ENCODE peak calls at places on chromosomes 6 and 20, in five cellular contexts. D, J, S, U and A are unnamed samples.

GRCh38 chr6:131164506-131164905 is 29.2 kb downstream of the AKAP7 start:
- DNase-seq in D (peak; percentile 4), J (no peak), S (no peak), U (no peak), A (no peak)

GRCh38 chr6:2854394-2854982 is 12.8 kb upstream of the SERPINB1 start:
- DNase-seq in D (no peak), J (no peak), S (no peak), U (no peak), A (no peak)

GRCh38 chr20:57053067-57053466 is 213.4 kb downstream of the BMP7 start:
- DNase-seq in D (no peak), J (no peak), S (no peak), U (no peak), A (peak; percentile 15)

GRCh38 chr20:16302818-16303217 is 270.4 kb downstream of the KIF16B start:
- DNase-seq in D (no peak), J (no peak), S (no peak), U (no peak), A (no peak)

GRCh38 chr6:84033523-84034451 is at the start of gene MRAP2:
- DNase-seq in D (peak; percentile 32), J (peak; percentile 88), S (no peak), U (peak; percentile 52), A (peak; percentile 76)

GRCh38 chr20:8424010-8424409 is 291.9 kb downstream of the PLCB1 start:
- DNase-seq in D (no peak), J (no peak), S (no peak), U (no peak), A (no peak)

GRCh38 chr6:55088896-55089295 is 85.4 kb upstream of the HCRTR2 start:
- DNase-seq in D (no peak), J (no peak), S (no peak), U (no peak), A (no peak)

GRCh38 chr20:62370115-62370806 is 3.1 kb upstream of the LAMA5 start:
- DNase-seq in D (peak; percentile 66), J (peak; percentile 58), S (no peak), U (no peak), A (no peak)

GRCh38 chr20:24700166-24700860 is 230.9 kb downstream of the SYNDIG1 start:
- DNase-seq in D (no peak), J (no peak), S (no peak), U (no peak), A (peak; percentile 29)

GRCh38 chr6:148874698-148875293 is 128.0 kb downstream of the UST start:
- DNase-seq in D (peak; percentile 82), J (no peak), S (no peak), U (no peak), A (no peak)

DNA sequence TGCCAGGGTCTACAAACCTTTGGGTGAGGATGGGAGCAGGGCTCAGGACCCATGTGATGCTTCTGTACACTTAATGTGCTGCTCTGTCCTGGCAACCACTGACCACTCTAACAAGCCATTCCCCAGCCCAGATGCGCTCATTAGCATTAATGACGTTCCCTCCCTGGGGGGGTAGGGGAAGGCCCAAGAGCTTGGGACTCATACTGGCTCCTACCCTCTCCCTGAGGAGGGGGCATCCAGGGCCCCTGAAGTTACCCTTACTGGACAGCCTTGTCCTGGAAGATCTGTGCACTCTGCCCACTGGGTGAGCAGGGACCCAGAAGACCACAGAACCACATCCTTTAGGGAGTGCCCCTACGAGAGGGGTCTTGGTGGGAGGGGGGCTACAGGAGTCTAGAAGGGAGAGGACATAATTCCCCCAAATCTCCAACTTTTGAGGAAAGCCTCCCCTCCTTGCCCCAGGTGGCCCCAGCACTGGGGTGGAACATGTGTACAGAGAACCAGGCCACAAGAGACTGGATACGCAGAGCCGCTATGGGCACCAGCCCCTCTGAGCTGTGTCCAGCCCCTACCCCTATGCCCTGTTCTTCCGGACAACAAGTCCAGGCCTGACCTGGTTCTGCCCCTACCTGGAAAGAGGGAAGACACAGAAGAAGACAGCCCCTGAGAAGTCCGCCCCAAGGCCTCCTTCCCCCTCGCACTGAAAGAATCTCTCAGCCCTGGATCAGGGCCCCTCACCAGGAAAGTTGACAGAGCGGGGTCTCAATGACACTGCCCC is 1.4 kb downstream of the TEAD3 start:
- DNase-seq in D (no peak), J (no peak), S (no peak), U (no peak), A (no peak)
- H3K4me1 ChIP-seq in D (peaks cover 48% of the 10 kb centered on the region), J (peaks cover 60% of the 10 kb centered on the region), S (peaks cover 38% of the 10 kb centered on the region), U (peaks cover 40% of the 10 kb centered on the region), A (peaks cover 50% of the 10 kb centered on the region)

GRCh38 chr6:147341486-147341885 is 137.3 kb downstream of the STXBP5 start:
- DNase-seq in D (no peak), J (no peak), S (no peak), U (no peak), A (no peak)
- H3K36me3 ChIP-seq in D (peaks cover 6% of the 10 kb centered on the region), J (no peaks in the 10 kb centered on the region), S (no peaks in the 10 kb centered on the region), U (no peaks in the 10 kb centered on the region), A (no peaks in the 10 kb centered on the region)

DNA sequence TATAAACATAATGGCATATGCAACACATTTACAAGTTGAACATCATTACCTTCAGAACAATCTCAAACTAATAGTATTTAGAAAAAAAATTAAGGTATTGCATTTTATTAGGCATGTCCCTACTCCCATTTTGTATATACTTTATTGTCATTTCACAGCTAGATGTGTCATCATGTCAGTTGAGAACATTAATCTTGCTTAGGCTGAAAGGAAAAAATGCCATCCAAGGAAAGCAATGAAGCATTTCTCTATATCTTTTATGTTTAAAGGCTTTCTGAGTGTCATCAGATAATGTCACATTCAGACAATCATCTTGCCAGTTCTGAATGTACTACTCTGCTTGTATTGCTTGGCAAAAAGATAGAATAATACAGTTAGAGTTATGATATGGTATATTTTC is 228.8 kb upstream of the THEMIS start:
- DNase-seq in D (no peak), J (no peak), S (no peak), U (no peak), A (no peak)
- H3K4me1 ChIP-seq in D (no peaks in the 10 kb centered on the region), J (no peaks in the 10 kb centered on the region), S (no peaks in the 10 kb centered on the region), U (no peaks in the 10 kb centered on the region), A (no peaks in the 10 kb centered on the region)

DNA sequence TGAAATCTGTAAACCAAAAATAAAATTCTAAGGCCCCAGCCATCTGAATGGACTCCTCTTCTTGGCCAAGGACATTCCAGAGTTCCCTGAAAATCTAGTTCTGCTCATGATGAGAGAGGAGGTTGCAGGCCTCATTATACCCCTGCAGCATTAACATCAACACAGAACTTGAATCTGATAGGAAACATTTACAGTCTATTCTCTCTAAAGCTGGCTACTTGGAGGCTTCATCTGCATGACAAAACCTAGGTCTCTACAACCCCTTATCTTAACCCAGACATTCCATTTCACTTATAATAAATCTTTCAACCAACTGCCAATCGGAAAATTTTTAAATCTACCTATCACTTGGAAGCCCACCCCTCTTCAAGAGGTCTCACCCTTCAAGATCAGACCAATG is 15.7 kb downstream of the RTN4IP1 start:
- DNase-seq in D (no peak), J (no peak), S (peak; percentile 44), U (no peak), A (no peak)
- H3K36me3 ChIP-seq in D (peaks cover 2% of the 10 kb centered on the region), J (no peaks in the 10 kb centered on the region), S (peaks cover 3% of the 10 kb centered on the region), U (no peaks in the 10 kb centered on the region), A (no peaks in the 10 kb centered on the region)